ENCODE peak calls at places on chromosomes 5 and 9, in six cellular contexts. K is cardiac fibroblast, R is astrocyte, Y is H7, O is psoas muscle, H is right lobe of liver. J is an unnamed sample.

GRCh38 chr5:124718376-124718775 is 28.1 kb downstream of the ZNF608 start:
- DNase-seq in Y (no peak), K (no peak), O (no peak), H (no peak), R (no peak), J (peak)

GRCh38 chr5:66247176-66247960 is 103.3 kb downstream of the SREK1 start:
- DNase-seq in H (no peak), R (peak), O (no peak), Y (no peak), K (peak), J (no peak)

GRCh38 chr9:121627432-121627831 is 24.0 kb upstream of the DAB2IP start:
- DNase-seq in H (no peak), K (no peak), R (no peak), O (no peak), Y (no peak), J (no peak)

GRCh38 chr5:135174315-135175096 is 140.5 kb upstream of the PITX1 start:
- DNase-seq in R (no peak), Y (peak), H (no peak), O (no peak), K (peak), J (peak)

GRCh38 chr9:92968081-92968480 is 20.8 kb downstream of the FGD3 start:
- DNase-seq in H (no peak), Y (no peak), O (no peak), R (no peak), K (no peak), J (no peak)

GRCh38 chr9:87713278-87713989 is 12.5 kb upstream of the CTSL start:
- DNase-seq in H (peak), O (peak), R (peak), Y (no peak), K (peak), J (peak)

GRCh38 chr5:112276996-112277395 is 142.1 kb downstream of the EPB41L4A start:
- DNase-seq in K (no peak), O (no peak), H (no peak), Y (peak), R (no peak), J (peak)

GRCh38 chr5:119435436-119436132 is 16.7 kb upstream of the HSD17B4 start:
- DNase-seq in R (peak), Y (no peak), O (peak), K (peak), H (peak), J (peak)

GRCh38 chr9:108569624-108570023 is 286.2 kb downstream of the ACTL7B start:
- DNase-seq in Y (no peak), R (peak), H (no peak), K (peak), O (no peak), J (no peak)

GRCh38 chr9:79600466-79600865 is 28.7 kb downstream of the TLE4 start:
- DNase-seq in K (no peak), R (no peak), Y (no peak), O (no peak), H (no peak), J (no peak)

GRCh38 chr9:130820135-130820738 is 14.8 kb upstream of the ABL1 start:
- DNase-seq in O (no peak), H (no peak), Y (no peak), R (no peak), K (no peak), J (no peak)

GRCh38 chr5:136629125-136629790 is 263.9 kb upstream of the TRPC7 start:
- DNase-seq in H (no peak), Y (no peak), K (no peak), R (no peak), O (no peak), J (peak)

GRCh38 chr5:112784726-112785125 is 47.0 kb downstream of the APC start:
- DNase-seq in H (no peak), Y (no peak), O (no peak), R (no peak), K (peak), J (no peak)

GRCh38 chr9:109248133-109248581 is 72.7 kb downstream of the EPB41L4B start:
- DNase-seq in K (peak), R (no peak), Y (peak), H (peak), O (no peak), J (no peak)

GRCh38 chr5:155193018-155193417 is 179.5 kb downstream of the KIF4B start:
- DNase-seq in O (no peak), K (no peak), H (no peak), Y (no peak), R (no peak), J (no peak)

GRCh38 chr9:98502311-98502975 is 206.3 kb downstream of the GABBR2 start:
- DNase-seq in K (peak), O (no peak), R (peak), Y (no peak), H (no peak), J (peak)

GRCh38 chr9:28774433-28775029 is 1201.2 kb upstream of the C9orf72 start:
- DNase-seq in H (no peak), Y (peak), R (peak), O (no peak), K (peak), J (no peak)

GRCh38 chr5:83340511-83340918 is 131.0 kb upstream of the VCAN start:
- DNase-seq in Y (no peak), H (no peak), K (peak), O (no peak), R (no peak), J (no peak)

GRCh38 chr5:73422164-73422563 is 26.4 kb downstream of the FOXD1 start:
- DNase-seq in R (no peak), H (no peak), Y (peak), O (no peak), K (no peak), J (peak)

GRCh38 chr5:172886974-172887491 is 53.0 kb downstream of the ERGIC1 start:
- DNase-seq in R (peak), K (peak), O (peak), H (peak), Y (no peak), J (no peak)

GRCh38 chr5:151406322-151406947 is 41.0 kb upstream of the SLC36A1 start:
- DNase-seq in H (no peak), K (peak), O (no peak), R (no peak), Y (no peak), J (peak)

GRCh38 chr5:113478691-113479090 is 9.6 kb downstream of the MCC start:
- DNase-seq in Y (no peak), R (no peak), K (no peak), H (no peak), O (no peak), J (no peak)

GRCh38 chr9:75088646-75089368 is 493 bp downstream of the OSTF1 start:
- DNase-seq in H (peak), Y (peak), R (peak), O (peak), K (peak), J (peak)

GRCh38 chr5:138732933-138733332 is 20.3 kb upstream of the CTNNA1 start:
- DNase-seq in K (no peak), H (no peak), R (no peak), O (no peak), Y (no peak), J (no peak)

GRCh38 chr5:142551242-142552067 is 134.4 kb downstream of the FGF1 start:
- DNase-seq in H (no peak), R (no peak), K (peak), Y (peak), O (no peak), J (peak)

GRCh38 chr5:97601651-97602050 is 418.6 kb upstream of the RIOK2 start:
- DNase-seq in K (no peak), R (no peak), O (no peak), Y (no peak), H (no peak), J (no peak)

GRCh38 chr5:143051244-143052058 is 281.3 kb downstream of the ARHGAP26 start:
- DNase-seq in O (no peak), K (peak), R (peak), Y (no peak), H (no peak), J (no peak)

GRCh38 chr9:88737031-88737430 is 202.1 kb downstream of the NXNL2 start:
- DNase-seq in K (no peak), R (peak), Y (no peak), O (no peak), H (no peak), J (no peak)

GRCh38 chr5:430214-430925 is 12.6 kb upstream of the EXOC3 start:
- DNase-seq in R (no peak), K (no peak), H (no peak), Y (peak), O (no peak), J (no peak)

GRCh38 chr5:77945874-77946273 is 169.7 kb upstream of the TBCA start:
- DNase-seq in O (no peak), Y (no peak), R (no peak), H (no peak), K (no peak), J (no peak)

GRCh38 chr5:74242516-74242915 is 398.0 kb downstream of the ENC1 start:
- DNase-seq in H (no peak), O (no peak), K (no peak), R (no peak), Y (no peak), J (no peak)

GRCh38 chr9:489198-490197 is 274.8 kb downstream of the DOCK8 start:
- DNase-seq in Y (no peak), K (no peak), O (no peak), H (peak), R (no peak), J (no peak)

GRCh38 chr9:107174441-107174840 is 108.6 kb upstream of the RAD23B start:
- DNase-seq in Y (no peak), H (no peak), R (peak), O (no peak), K (peak), J (no peak)

GRCh38 chr5:116380615-116381014 is 194.0 kb downstream of the SEMA6A start:
- DNase-seq in K (no peak), H (no peak), O (no peak), R (no peak), Y (no peak), J (no peak)

GRCh38 chr9:95005276-95006141 is 279.0 kb downstream of the AOPEP start:
- DNase-seq in Y (peak), O (no peak), R (no peak), H (no peak), K (peak), J (no peak)

GRCh38 chr9:127897194-127897692 is 2.2 kb downstream of the ST6GALNAC6 start:
- DNase-seq in Y (peak), H (peak), K (peak), R (peak), O (peak), J (peak)

GRCh38 chr5:177396086-177396485 is 4.4 kb downstream of the PFN3 start:
- DNase-seq in K (no peak), R (no peak), H (no peak), O (no peak), Y (peak), J (no peak)

GRCh38 chr9:36150529-36151305 is 14.2 kb downstream of the GLIPR2 start:
- DNase-seq in K (peak), Y (no peak), R (peak), H (no peak), O (no peak), J (no peak)

DNA sequence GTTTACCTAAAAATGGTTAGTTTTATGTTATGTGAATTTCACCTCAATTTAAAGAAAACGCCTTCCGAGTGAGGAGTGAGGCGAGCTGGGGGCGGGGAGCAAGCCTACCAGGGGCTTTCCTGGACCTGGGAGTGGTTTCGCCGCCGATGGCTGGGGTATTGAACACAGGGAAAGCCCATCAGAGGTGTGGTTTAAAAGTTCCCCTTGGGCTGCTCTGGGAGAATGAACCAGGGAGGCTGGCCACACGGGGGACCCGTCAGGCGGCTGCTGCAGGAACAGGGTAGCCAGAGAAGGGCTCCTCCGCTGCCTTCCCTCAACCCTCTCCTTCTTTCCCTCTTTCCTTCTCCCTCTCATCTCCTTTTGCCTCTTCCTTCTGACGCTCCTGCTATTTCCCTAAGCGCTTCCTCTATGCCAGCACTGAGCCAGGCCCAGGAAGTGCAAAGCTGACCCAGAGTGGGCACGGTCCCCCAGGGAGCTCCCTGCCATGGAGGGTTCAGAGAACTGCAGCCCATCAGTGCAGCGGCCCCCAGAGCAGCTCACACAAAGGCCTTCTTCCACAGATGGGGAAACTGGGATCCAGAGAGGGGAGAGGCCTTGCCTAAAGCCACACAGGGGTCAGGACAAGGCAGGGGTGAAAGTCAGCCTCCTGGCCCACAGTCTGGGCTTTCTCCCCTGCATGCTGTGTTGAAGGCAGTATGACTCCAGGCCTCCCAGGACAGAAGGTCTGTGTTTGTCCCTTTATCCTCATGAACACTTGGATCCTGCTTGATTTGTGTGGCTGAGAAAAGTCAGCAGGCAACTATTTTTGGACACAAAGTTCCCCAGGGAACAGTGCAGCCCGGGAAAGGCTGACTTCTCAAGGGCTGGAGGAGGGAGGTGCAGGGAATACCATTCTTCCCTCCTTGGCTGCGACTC is 4.6 kb downstream of the AKNA start:
- DNase-seq in R (no peak), O (no peak), Y (peak), H (no peak), K (peak), J (peak)
- H3K4me3 ChIP-seq in R (no peak), O (no peak), Y (no peak), H (no peak), K (no peak), J (no peak)

DNA sequence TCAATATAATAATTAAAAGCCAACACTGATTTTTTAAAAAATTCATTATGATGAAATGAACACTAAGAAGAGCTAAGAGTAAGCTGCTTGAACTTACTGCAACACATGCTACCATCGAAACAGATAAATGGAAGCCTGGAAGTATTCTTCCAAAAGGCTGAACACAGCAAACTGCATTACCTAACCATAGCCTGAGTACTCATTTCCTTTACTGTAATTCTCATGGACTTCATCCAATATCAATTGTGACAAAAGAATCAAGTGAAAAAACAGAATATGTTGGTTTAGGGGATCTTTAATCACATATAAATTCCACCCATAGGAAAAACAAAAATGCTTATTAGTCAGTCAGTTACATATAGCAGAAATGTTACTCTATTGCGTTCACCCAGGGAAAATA is 68.6 kb downstream of the DROSHA start:
- DNase-seq in R (no peak), K (peak), Y (no peak), H (no peak), O (no peak), J (no peak)
- H3K4me3 ChIP-seq in R (no peak), K (no peak), Y (no peak), H (no peak), O (no peak), J (peak)

DNA sequence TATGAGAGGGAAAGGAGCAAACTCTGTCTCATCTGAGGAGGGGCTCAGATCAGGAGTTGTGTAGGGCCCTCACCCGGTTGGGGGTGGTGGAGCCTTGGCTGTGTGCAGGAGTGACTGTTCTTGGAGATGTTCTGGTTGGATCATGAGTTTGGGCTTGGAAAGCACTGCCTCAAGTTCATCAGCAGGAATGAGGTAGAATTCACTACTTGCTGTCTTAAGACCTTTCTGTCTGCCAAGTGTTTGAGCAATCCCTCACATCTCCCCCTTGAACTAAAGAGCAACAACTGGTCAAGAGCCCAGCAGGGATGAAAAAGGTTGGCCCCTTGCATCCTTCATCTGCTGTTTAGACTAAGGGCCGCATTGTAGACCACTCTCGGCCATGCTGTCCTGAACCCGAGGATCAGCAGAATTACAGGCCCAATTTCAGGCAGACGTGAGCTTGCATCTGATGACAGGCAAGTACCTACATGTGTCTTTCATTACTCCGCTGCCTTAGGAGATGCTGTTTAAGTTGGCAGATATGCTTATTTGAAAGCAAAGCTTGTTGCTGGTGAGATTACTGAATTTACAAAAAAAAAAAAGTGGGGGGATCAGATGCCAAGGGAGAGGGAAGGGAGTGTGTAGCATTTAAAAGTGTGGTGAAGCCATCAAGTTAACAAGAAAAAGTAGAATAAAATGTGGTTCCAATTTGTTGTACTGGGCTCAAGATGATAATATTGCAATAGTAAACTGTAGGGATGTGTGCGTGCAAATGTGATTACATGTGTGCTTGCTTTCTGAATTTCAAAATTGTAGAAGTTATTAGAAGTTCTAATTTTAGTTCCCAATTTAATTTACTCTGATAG is 36.5 kb downstream of the PIK3R1 start:
- DNase-seq in Y (no peak), O (peak), K (peak), H (no peak), R (peak), J (peak)
- H3K4me3 ChIP-seq in Y (no peak), O (peak), K (no peak), H (no peak), R (no peak), J (no peak)

DNA sequence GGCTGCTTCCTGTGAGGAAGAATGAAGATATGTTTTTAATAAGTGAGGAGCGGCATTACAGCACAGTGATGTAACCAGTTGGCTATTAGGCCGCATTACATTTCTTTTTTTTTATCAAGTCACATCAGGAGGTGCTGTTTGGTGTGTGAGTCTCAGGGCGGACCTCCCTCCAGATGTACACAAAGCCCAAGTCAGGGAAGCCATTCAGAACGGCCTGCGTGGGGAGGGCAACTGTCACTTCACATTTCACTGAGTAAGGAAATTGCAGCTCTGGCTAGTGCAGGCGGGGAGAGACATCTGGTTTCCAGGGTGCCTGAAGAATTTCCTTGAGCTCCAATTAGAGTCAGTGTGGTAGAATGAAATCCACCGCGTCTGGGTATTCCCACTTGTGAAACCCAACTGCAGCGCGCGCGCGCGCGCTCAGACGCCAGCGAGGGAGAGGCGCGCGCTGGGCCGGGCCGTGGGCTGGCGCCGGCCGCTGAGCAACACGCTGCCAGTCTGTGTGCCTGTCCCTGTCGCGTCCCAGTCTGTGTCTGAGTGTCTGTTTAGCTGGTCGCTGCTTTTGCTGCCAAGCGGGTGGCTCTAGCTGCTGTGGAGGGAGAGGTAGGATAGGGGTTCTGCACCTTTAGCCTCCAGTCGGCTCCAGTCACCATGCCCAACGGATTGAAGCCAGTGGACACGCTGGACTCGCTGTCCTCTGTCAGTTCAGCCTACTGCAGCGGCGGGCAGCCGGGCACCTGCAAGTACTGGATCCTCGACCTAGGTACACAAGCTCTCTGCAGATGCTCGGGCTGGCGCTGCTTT is 140.8 kb upstream of the OTULINL start:
- DNase-seq in K (peak), R (peak), H (no peak), O (peak), Y (no peak), J (peak)
- H3K4me3 ChIP-seq in K (peak), R (peak), H (no peak), O (peak), Y (no peak), J (no peak)

GRCh38 chr5:1652873-1653707 is 129.3 kb upstream of the LPCAT1 start:
- DNase-seq in H (no peak), R (no peak), O (no peak), K (no peak), Y (peak), J (peak)
- H3K4me3 ChIP-seq in H (no peak), R (no peak), O (no peak), K (no peak), Y (peak), J (no peak)